ENCODE peak calls at places on chromosomes 1 and 21, in eight cellular contexts. One of them, this sample, is unnamed.

GRCh38 chr21:35779690-35780570 is 280.4 kb downstream of the SETD4 start:
- DNase-seq in K562: no peak
- DNase-seq in SK-N-SH: no peak
- DNase-seq in transverse colon: no peak
- DNase-seq in endothelial cell of umbilical vein: no peak
- DNase-seq in GM23338: no peak
- DNase-seq in suprapubic skin: no peak
- DNase-seq in sigmoid colon: no peak
- DNase-seq in this sample: no peak

GRCh38 chr1:157831968-157832626 is 9.5 kb downstream of the CD5L start:
- DNase-seq in SK-N-SH: no peak
- DNase-seq in K562: no peak
- DNase-seq in suprapubic skin: no peak
- DNase-seq in sigmoid colon: no peak
- DNase-seq in endothelial cell of umbilical vein: no peak
- DNase-seq in GM23338: no peak
- DNase-seq in transverse colon: no peak
- DNase-seq in this sample: no peak

GRCh38 chr1:115313173-115313572 is 24.9 kb downstream of the NGF start:
- DNase-seq in sigmoid colon: no peak
- DNase-seq in SK-N-SH: no peak
- DNase-seq in GM23338: no peak
- DNase-seq in suprapubic skin: no peak
- DNase-seq in K562: no peak
- DNase-seq in transverse colon: no peak
- DNase-seq in endothelial cell of umbilical vein: no peak
- DNase-seq in this sample: no peak

GRCh38 chr1:29687601-29688244 is 451.4 kb downstream of the PTPRU start:
- DNase-seq in transverse colon: no peak
- DNase-seq in endothelial cell of umbilical vein: no peak
- DNase-seq in SK-N-SH: peak; percentile 80
- DNase-seq in sigmoid colon: peak; percentile 15
- DNase-seq in GM23338: no peak
- DNase-seq in suprapubic skin: peak; percentile 26
- DNase-seq in K562: no peak
- DNase-seq in this sample: no peak

GRCh38 chr1:179142889-179143299 is 61.0 kb downstream of the TOR3A start:
- DNase-seq in suprapubic skin: no peak
- DNase-seq in GM23338: no peak
- DNase-seq in SK-N-SH: no peak
- DNase-seq in transverse colon: no peak
- DNase-seq in K562: peak; percentile 7
- DNase-seq in sigmoid colon: no peak
- DNase-seq in endothelial cell of umbilical vein: peak; percentile 97
- DNase-seq in this sample: no peak

GRCh38 chr21:45512626-45513002 is 29.6 kb downstream of the SLC19A1 start:
- DNase-seq in transverse colon: no peak
- DNase-seq in sigmoid colon: no peak
- DNase-seq in endothelial cell of umbilical vein: no peak
- DNase-seq in SK-N-SH: no peak
- DNase-seq in GM23338: no peak
- DNase-seq in suprapubic skin: peak; percentile 65
- DNase-seq in K562: no peak
- DNase-seq in this sample: no peak

GRCh38 chr1:224427346-224427745 is 7.3 kb downstream of the WDR26 start:
- DNase-seq in transverse colon: no peak
- DNase-seq in SK-N-SH: no peak
- DNase-seq in endothelial cell of umbilical vein: peak; percentile 90
- DNase-seq in K562: no peak
- DNase-seq in sigmoid colon: no peak
- DNase-seq in GM23338: no peak
- DNase-seq in suprapubic skin: no peak
- DNase-seq in this sample: no peak

GRCh38 chr1:153260980-153261792 is 1.7 kb downstream of the LORICRIN start:
- DNase-seq in suprapubic skin: no peak
- DNase-seq in GM23338: peak; percentile 72
- DNase-seq in sigmoid colon: peak; percentile 69
- DNase-seq in transverse colon: no peak
- DNase-seq in SK-N-SH: peak; percentile 69
- DNase-seq in K562: peak; percentile 6
- DNase-seq in endothelial cell of umbilical vein: no peak
- DNase-seq in this sample: no peak

GRCh38 chr1:198121058-198121829 is 35.6 kb upstream of the NEK7 start:
- DNase-seq in transverse colon: no peak
- DNase-seq in GM23338: no peak
- DNase-seq in K562: peak; percentile 78
- DNase-seq in endothelial cell of umbilical vein: peak; percentile 58
- DNase-seq in suprapubic skin: no peak
- DNase-seq in SK-N-SH: no peak
- DNase-seq in sigmoid colon: no peak
- DNase-seq in this sample: no peak

GRCh38 chr1:186183219-186183618 is 191.8 kb downstream of the TPR start:
- DNase-seq in endothelial cell of umbilical vein: no peak
- DNase-seq in GM23338: no peak
- DNase-seq in transverse colon: no peak
- DNase-seq in SK-N-SH: no peak
- DNase-seq in K562: no peak
- DNase-seq in suprapubic skin: no peak
- DNase-seq in sigmoid colon: no peak
- DNase-seq in this sample: no peak

GRCh38 chr21:41631564-41632461 is 123.9 kb upstream of the TMPRSS2 start:
- DNase-seq in suprapubic skin: no peak
- DNase-seq in GM23338: no peak
- DNase-seq in SK-N-SH: no peak
- DNase-seq in transverse colon: peak; percentile 83
- DNase-seq in endothelial cell of umbilical vein: no peak
- DNase-seq in K562: no peak
- DNase-seq in sigmoid colon: no peak
- DNase-seq in this sample: peak; percentile 70

GRCh38 chr1:222127526-222128152 is 385.8 kb upstream of the DUSP10 start:
- DNase-seq in transverse colon: no peak
- DNase-seq in K562: no peak
- DNase-seq in GM23338: no peak
- DNase-seq in suprapubic skin: no peak
- DNase-seq in sigmoid colon: no peak
- DNase-seq in SK-N-SH: no peak
- DNase-seq in endothelial cell of umbilical vein: no peak
- DNase-seq in this sample: no peak

GRCh38 chr1:162475539-162476185 is 22.0 kb upstream of the UHMK1 start:
- DNase-seq in suprapubic skin: no peak
- DNase-seq in transverse colon: no peak
- DNase-seq in endothelial cell of umbilical vein: no peak
- DNase-seq in K562: no peak
- DNase-seq in SK-N-SH: no peak
- DNase-seq in sigmoid colon: no peak
- DNase-seq in GM23338: peak; percentile 78
- DNase-seq in this sample: no peak

GRCh38 chr1:226185153-226186036 is 1.1 kb downstream of the ACBD3 start:
- DNase-seq in endothelial cell of umbilical vein: peak; percentile 48
- DNase-seq in K562: no peak
- DNase-seq in suprapubic skin: no peak
- DNase-seq in GM23338: no peak
- DNase-seq in sigmoid colon: no peak
- DNase-seq in SK-N-SH: no peak
- DNase-seq in transverse colon: no peak
- DNase-seq in this sample: no peak

GRCh38 chr1:246052603-246053002 is 454.5 kb downstream of the SMYD3 start:
- DNase-seq in transverse colon: no peak
- DNase-seq in GM23338: no peak
- DNase-seq in SK-N-SH: no peak
- DNase-seq in endothelial cell of umbilical vein: no peak
- DNase-seq in suprapubic skin: no peak
- DNase-seq in sigmoid colon: no peak
- DNase-seq in K562: no peak
- DNase-seq in this sample: no peak

GRCh38 chr21:16117851-16118592 is 388.2 kb downstream of the USP25 start:
- DNase-seq in transverse colon: no peak
- DNase-seq in endothelial cell of umbilical vein: peak; percentile 93
- DNase-seq in GM23338: no peak
- DNase-seq in SK-N-SH: no peak
- DNase-seq in suprapubic skin: no peak
- DNase-seq in K562: no peak
- DNase-seq in sigmoid colon: no peak
- DNase-seq in this sample: no peak

GRCh38 chr1:200998323-200998722 is 25.2 kb downstream of the KIF21B start:
- DNase-seq in transverse colon: no peak
- DNase-seq in GM23338: no peak
- DNase-seq in endothelial cell of umbilical vein: no peak
- DNase-seq in sigmoid colon: no peak
- DNase-seq in suprapubic skin: no peak
- DNase-seq in SK-N-SH: no peak
- DNase-seq in K562: no peak
- DNase-seq in this sample: no peak

GRCh38 chr21:45276620-45277019 is 11.1 kb downstream of the POFUT2 start:
- DNase-seq in K562: no peak
- DNase-seq in transverse colon: no peak
- DNase-seq in GM23338: no peak
- DNase-seq in SK-N-SH: no peak
- DNase-seq in suprapubic skin: peak; percentile 78
- DNase-seq in sigmoid colon: peak; percentile 55
- DNase-seq in endothelial cell of umbilical vein: no peak
- DNase-seq in this sample: peak; percentile 23

GRCh38 chr1:3597599-3597964 is 13.7 kb downstream of the MEGF6 start:
- DNase-seq in endothelial cell of umbilical vein: no peak
- DNase-seq in K562: no peak
- DNase-seq in transverse colon: no peak
- DNase-seq in suprapubic skin: no peak
- DNase-seq in GM23338: peak; percentile 24
- DNase-seq in SK-N-SH: no peak
- DNase-seq in sigmoid colon: no peak
- DNase-seq in this sample: no peak

GRCh38 chr1:3599286-3599811 is 12.0 kb downstream of the MEGF6 start:
- DNase-seq in GM23338: no peak
- DNase-seq in transverse colon: no peak
- DNase-seq in sigmoid colon: no peak
- DNase-seq in endothelial cell of umbilical vein: no peak
- DNase-seq in K562: no peak
- DNase-seq in SK-N-SH: peak; percentile 75
- DNase-seq in suprapubic skin: no peak
- DNase-seq in this sample: no peak

GRCh38 chr1:3598522-3599285 is 12.6 kb downstream of the MEGF6 start:
- DNase-seq in sigmoid colon: no peak
- DNase-seq in endothelial cell of umbilical vein: no peak
- DNase-seq in GM23338: peak; percentile 61
- DNase-seq in transverse colon: no peak
- DNase-seq in suprapubic skin: no peak
- DNase-seq in SK-N-SH: peak; percentile 71
- DNase-seq in K562: no peak
- DNase-seq in this sample: no peak

GRCh38 chr1:3596663-3597598 is 14.4 kb downstream of the MEGF6 start:
- DNase-seq in GM23338: no peak
- DNase-seq in endothelial cell of umbilical vein: no peak
- DNase-seq in sigmoid colon: no peak
- DNase-seq in SK-N-SH: no peak
- DNase-seq in transverse colon: no peak
- DNase-seq in suprapubic skin: no peak
- DNase-seq in K562: no peak
- DNase-seq in this sample: no peak

GRCh38 chr1:3598051-3598471 is 13.2 kb downstream of the MEGF6 start:
- DNase-seq in K562: no peak
- DNase-seq in GM23338: peak; percentile 34
- DNase-seq in SK-N-SH: no peak
- DNase-seq in sigmoid colon: no peak
- DNase-seq in suprapubic skin: no peak
- DNase-seq in transverse colon: no peak
- DNase-seq in endothelial cell of umbilical vein: peak; percentile 19
- DNase-seq in this sample: no peak
- TF ChIP-seq POLR2AphosphoS5 in K562: no peak
- TF ChIP-seq POLR2AphosphoS5 in GM23338: no peak
- TF ChIP-seq POLR2AphosphoS5 in SK-N-SH: no peak
- TF ChIP-seq POLR2AphosphoS5 in sigmoid colon: no peak
- TF ChIP-seq POLR2AphosphoS5 in suprapubic skin: no peak
- TF ChIP-seq POLR2AphosphoS5 in transverse colon: no peak
- TF ChIP-seq POLR2AphosphoS5 in endothelial cell of umbilical vein: no peak
- TF ChIP-seq POLR2AphosphoS5 in this sample: no peak

GRCh38 chr1:91555821-91556531 is 55.3 kb downstream of the CDC7 start:
- DNase-seq in transverse colon: no peak
- DNase-seq in SK-N-SH: no peak
- DNase-seq in GM23338: no peak
- DNase-seq in suprapubic skin: no peak
- DNase-seq in endothelial cell of umbilical vein: peak; percentile 58
- DNase-seq in K562: peak; percentile 85
- DNase-seq in sigmoid colon: no peak
- DNase-seq in this sample: no peak
- TF ChIP-seq POLR2AphosphoS5 in transverse colon: no peak
- TF ChIP-seq POLR2AphosphoS5 in SK-N-SH: no peak
- TF ChIP-seq POLR2AphosphoS5 in GM23338: no peak
- TF ChIP-seq POLR2AphosphoS5 in suprapubic skin: no peak
- TF ChIP-seq POLR2AphosphoS5 in endothelial cell of umbilical vein: no peak
- TF ChIP-seq POLR2AphosphoS5 in K562: no peak
- TF ChIP-seq POLR2AphosphoS5 in sigmoid colon: no peak
- TF ChIP-seq POLR2AphosphoS5 in this sample: no peak

GRCh38 chr1:228149341-228150020 is at the start of gene GJC2:
- DNase-seq in GM23338: peak; percentile 41
- DNase-seq in transverse colon: peak; percentile 44
- DNase-seq in K562: peak; percentile 79
- DNase-seq in endothelial cell of umbilical vein: no peak
- DNase-seq in sigmoid colon: peak; percentile 90
- DNase-seq in suprapubic skin: no peak
- DNase-seq in SK-N-SH: peak; percentile 74
- DNase-seq in this sample: no peak
- TF ChIP-seq POLR2AphosphoS5 in GM23338: no peak
- TF ChIP-seq POLR2AphosphoS5 in transverse colon: no peak
- TF ChIP-seq POLR2AphosphoS5 in K562: no peak
- TF ChIP-seq POLR2AphosphoS5 in endothelial cell of umbilical vein: no peak
- TF ChIP-seq POLR2AphosphoS5 in sigmoid colon: peak; percentile 60
- TF ChIP-seq POLR2AphosphoS5 in suprapubic skin: no peak
- TF ChIP-seq POLR2AphosphoS5 in SK-N-SH: no peak
- TF ChIP-seq POLR2AphosphoS5 in this sample: no peak

DNA sequence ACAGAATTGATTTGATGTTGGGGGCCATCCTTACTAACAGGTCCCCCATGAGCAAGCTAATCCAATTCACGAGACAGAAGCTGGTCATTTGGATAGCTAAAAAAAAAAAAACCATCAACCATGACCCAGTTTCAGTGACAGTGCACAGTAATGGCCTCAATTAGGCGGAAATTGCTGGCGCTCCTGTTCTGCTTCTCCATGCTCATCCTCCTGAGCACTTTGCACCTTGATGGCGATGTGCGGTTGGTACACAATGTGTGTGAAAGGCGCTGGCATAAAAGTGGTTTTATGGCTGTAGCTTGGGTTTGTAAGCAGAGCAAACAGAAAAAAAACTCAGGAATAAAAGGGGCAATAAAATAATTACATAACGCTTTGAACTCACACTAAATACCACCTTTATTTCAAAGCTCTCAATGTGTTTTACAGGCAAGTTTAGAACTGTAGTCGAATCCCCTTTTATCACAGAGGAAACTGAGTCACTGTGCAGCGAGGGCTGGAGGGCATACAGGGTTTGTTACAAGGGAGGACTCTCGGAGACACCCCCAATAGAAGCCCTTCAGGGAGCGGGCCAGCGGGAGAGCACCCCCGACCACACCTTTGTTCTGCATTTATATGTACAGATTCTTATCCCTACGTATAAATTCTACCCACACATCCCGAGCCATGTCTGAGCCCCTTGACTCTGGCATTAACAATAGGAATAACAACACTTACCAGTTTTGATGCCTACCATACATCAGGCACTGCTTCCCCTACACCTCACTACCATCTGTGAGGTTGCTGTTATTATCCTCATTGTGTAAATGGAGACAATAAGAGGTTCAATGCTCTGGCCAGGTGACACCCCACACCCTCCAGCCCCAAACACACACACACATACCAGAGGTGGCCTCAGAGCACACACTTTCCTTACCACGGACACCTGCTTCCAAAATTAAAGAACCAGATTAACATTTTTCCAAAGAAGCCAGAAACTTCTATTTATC is 213.5 kb upstream of the IRF2BP2 start:
- DNase-seq in transverse colon: peak; percentile 87
- DNase-seq in endothelial cell of umbilical vein: no peak
- DNase-seq in K562: no peak
- DNase-seq in suprapubic skin: no peak
- DNase-seq in SK-N-SH: no peak
- DNase-seq in GM23338: no peak
- DNase-seq in sigmoid colon: no peak
- DNase-seq in this sample: no peak
- TF ChIP-seq POLR2AphosphoS5 in transverse colon: peak; percentile 76
- TF ChIP-seq POLR2AphosphoS5 in endothelial cell of umbilical vein: no peak
- TF ChIP-seq POLR2AphosphoS5 in K562: no peak
- TF ChIP-seq POLR2AphosphoS5 in suprapubic skin: no peak
- TF ChIP-seq POLR2AphosphoS5 in SK-N-SH: no peak
- TF ChIP-seq POLR2AphosphoS5 in GM23338: no peak
- TF ChIP-seq POLR2AphosphoS5 in sigmoid colon: no peak
- TF ChIP-seq POLR2AphosphoS5 in this sample: no peak